ENCODE peak calls at places on chromosomes 5 and 9, in four cellular contexts. F, W, S and N are unnamed samples. For H3K4me1, the result is how much of the 10 kb centered on the place peaks cover.

GRCh38 chr9:115118471-115119156 is 657 bp upstream of the TNC start:
- DNase-seq in S (peak), W (peak), F (peak), N (peak)

GRCh38 chr9:77161191-77161590 is 16.1 kb upstream of the VPS13A start:
- DNase-seq in F (no peak), S (no peak), W (no peak), N (no peak)

GRCh38 chr5:138701678-138702077 is 51.5 kb upstream of the CTNNA1 start:
- DNase-seq in S (no peak), W (no peak), F (no peak), N (no peak)

GRCh38 chr5:87605663-87606062 is 192.9 kb upstream of the CCNH start:
- DNase-seq in S (no peak), F (no peak), W (no peak), N (no peak)

GRCh38 chr9:107973451-107973850 is 483.9 kb upstream of the KLF4 start:
- DNase-seq in W (no peak), S (no peak), F (no peak), N (no peak)

GRCh38 chr5:140322751-140323731 is 20.1 kb upstream of the PFDN1 start:
- DNase-seq in W (peak), F (peak), S (peak), N (no peak)

GRCh38 chr5:145743396-145744061 is 91.6 kb downstream of the PRELID2 start:
- DNase-seq in S (no peak), F (no peak), W (no peak), N (no peak)

GRCh38 chr5:95725937-95726810 is 5.0 kb upstream of the RHOBTB3 start:
- DNase-seq in F (no peak), W (no peak), S (no peak), N (no peak)

GRCh38 chr9:134552349-134552990 is 89.1 kb upstream of the COL5A1 start:
- DNase-seq in F (no peak), W (no peak), S (no peak), N (peak)

GRCh38 chr5:64144429-64145215 is 21.0 kb upstream of the RNF180 start:
- DNase-seq in W (no peak), S (no peak), F (peak), N (no peak)

GRCh38 chr9:99369327-99369722 is 147.2 kb downstream of the SEC61B start:
- DNase-seq in F (no peak), S (no peak), W (no peak), N (no peak)

GRCh38 chr9:95505676-95506437 is 10.9 kb downstream of the PTCH1 start:
- DNase-seq in W (peak), F (no peak), S (peak), N (peak)

GRCh38 chr5:74355041-74355440 is 285.5 kb downstream of the ENC1 start:
- DNase-seq in W (no peak), S (no peak), F (no peak), N (no peak)

GRCh38 chr5:54905942-54906537 is 79.4 kb downstream of the ESM1 start:
- DNase-seq in S (peak), F (no peak), W (peak), N (no peak)

GRCh38 chr9:24712190-24712589 is 166.5 kb upstream of the IZUMO3 start:
- DNase-seq in S (no peak), W (no peak), F (no peak), N (no peak)

GRCh38 chr5:39599721-39600431 is 175.1 kb upstream of the DAB2 start:
- DNase-seq in W (no peak), F (peak), S (no peak), N (no peak)

GRCh38 chr5:147417133-147417813 is 92.6 kb downstream of the DPYSL3 start:
- DNase-seq in F (no peak), S (peak), W (peak), N (peak)

GRCh38 chr9:123065191-123065590 is 31.7 kb downstream of the GPR21 start:
- DNase-seq in S (no peak), F (no peak), W (no peak), N (no peak)

GRCh38 chr9:91211919-91212318 is 149.8 kb downstream of the AUH start:
- DNase-seq in F (no peak), W (no peak), S (peak), N (no peak)

GRCh38 chr5:167639761-167640160 is 651.7 kb upstream of the WWC1 start:
- DNase-seq in S (no peak), W (no peak), F (no peak), N (no peak)

GRCh38 chr5:157080291-157080690 is 21.4 kb upstream of the HAVCR1 start:
- DNase-seq in W (no peak), F (no peak), S (no peak), N (no peak)

GRCh38 chr5:176744584-176744965 is 65.8 kb upstream of the UNC5A start:
- DNase-seq in S (no peak), F (no peak), W (no peak), N (no peak)

GRCh38 chr5:141349917-141350619 is at the start of gene PCDHGB1:
- DNase-seq in F (no peak), W (no peak), S (peak), N (no peak)

GRCh38 chr5:149289307-149289706 is 17.6 kb downstream of the AFAP1L1 start:
- DNase-seq in W (no peak), S (no peak), F (no peak), N (no peak)
- H3K4me1 ChIP-seq in W (under half), S (under half), F (under half), N (under half)

GRCh38 chr9:37623267-37623666 is 27.5 kb upstream of the FRMPD1 start:
- DNase-seq in S (no peak), F (no peak), W (no peak), N (no peak)
- TF ChIP-seq CTCF in S (no peak), F (no peak), W (no peak), N (no peak)

DNA sequence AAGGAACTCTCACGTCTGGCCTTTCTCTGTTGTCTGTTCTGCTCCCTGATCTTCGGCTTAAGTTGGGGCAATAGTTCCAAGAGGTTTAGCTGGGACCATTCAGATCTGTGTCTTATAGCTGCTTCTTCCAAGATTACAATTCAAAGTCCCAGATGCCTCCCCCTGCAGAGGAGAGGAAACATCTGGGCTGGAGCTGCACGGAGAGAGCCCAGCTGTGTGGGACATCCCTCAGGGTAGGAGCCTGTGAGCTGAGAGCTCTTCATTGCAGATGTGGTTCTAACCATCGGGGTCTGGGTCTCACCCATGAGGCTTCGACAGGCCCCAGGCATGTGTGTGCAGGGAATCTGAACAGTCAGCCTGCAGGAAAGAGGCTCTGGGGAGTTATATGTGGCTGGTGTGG is 9.0 kb upstream of the PHF19 start:
- DNase-seq in F (no peak), W (no peak), S (no peak), N (no peak)
- H3K4me1 ChIP-seq in F (under half), W (under half), S (under half), N (under half)

DNA sequence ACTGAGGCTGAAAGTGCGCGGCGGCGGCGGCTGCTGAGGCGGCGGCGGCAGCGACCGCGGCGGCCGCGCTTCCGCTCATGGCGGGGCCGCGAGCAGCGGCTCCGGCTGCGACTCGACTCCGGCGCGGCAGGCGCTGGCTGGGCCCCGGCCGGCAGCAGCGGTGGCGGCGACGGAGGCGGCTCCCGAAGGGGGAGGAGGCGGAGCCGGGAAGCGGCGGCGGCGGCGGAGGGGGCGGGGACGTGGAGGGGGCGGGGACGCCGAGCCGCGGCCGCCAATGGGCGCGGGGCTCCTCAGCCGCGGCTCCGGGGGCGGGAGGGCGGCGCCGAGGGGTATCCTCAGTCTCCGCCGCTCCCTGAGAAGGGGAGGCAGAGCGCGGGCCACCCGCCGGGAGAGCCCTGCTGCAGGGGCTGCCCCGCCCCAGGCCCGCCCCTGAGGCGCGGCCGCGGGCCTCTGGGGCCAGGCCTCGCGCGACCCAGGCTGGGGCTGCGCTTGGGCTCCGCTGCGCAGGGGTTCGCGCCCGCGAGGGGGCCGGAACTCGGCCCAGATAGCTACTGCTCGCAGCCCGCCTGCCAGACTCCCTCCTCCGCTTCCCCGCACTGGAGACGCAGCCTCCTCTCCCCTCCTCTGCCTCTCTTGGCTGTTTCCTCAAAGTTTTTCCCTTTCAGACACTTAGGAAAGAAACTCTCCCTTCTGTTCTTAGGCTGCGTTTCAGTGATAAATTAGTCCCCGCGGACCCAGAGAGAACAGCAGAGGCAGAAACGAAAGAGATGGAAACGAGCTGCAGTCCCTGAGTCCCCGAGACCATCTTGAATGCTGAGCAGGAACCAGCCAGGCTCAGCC is 85.0 kb upstream of the MELK start:
- DNase-seq in F (peak), S (peak), W (peak), N (peak)
- TF ChIP-seq CTCF in F (peak), S (peak), W (peak), N (peak)

GRCh38 chr5:132488590-132488989 is 2.0 kb downstream of the IRF1 start:
- DNase-seq in W (no peak), S (no peak), F (no peak), N (no peak)

GRCh38 chr5:132487841-132488555 is 2.6 kb downstream of the IRF1 start:
- DNase-seq in W (no peak), S (no peak), F (no peak), N (peak)

GRCh38 chr5:132489871-132490483 is 596 bp downstream of the IRF1 start:
- DNase-seq in F (no peak), S (peak), W (no peak), N (peak)

GRCh38 chr5:132490484-132491367 is at the start of gene IRF1:
- DNase-seq in W (peak), S (peak), F (peak), N (peak)

GRCh38 chr5:132489051-132489770 is 1.4 kb downstream of the IRF1 start:
- DNase-seq in F (no peak), S (no peak), W (no peak), N (peak)
- H3K4me1 ChIP-seq in F (under half), S (under half), W (under half), N (under half)

DNA sequence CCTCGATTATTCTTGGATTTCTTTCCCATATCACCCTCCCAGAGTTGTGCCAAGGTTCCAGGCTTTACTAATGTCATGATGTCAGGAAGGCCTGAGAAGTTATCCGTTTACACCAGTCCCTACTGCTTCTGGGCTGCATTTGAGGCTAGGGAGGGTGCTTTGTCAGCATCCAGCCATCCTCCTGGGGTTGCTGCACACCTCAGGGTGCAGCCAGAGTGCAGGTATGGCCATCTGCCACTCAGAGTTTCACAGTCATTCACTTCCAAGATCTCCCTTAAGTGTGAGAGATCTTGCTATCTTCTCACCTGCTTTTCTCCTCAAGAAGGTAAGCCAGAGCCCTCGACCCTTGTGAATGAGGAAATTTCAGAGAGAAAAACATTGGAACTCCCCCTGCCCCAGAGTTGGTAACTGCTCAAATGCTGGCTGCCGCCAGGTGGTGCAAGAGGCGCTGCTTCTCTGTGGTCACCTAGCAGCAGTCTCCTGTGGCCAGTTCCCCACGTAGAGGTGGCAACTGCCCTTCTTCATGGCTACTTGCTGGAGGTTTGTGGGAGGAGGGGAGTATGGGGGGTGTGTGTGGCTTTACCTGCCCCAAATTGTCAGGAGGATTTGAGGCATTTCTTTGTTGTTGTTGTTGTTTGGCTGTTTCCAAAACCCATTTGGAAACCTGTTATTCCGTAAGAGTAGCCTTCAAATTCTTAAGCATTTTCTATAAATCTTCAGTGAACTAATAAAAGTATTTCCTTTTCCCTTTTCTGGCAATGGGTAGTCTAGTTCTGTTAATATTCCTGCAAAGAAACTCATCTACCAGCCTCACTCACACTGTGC is 259.6 kb upstream of the DMRT1 start:
- DNase-seq in W (no peak), F (no peak), S (peak), N (no peak)
- TF ChIP-seq CTCF in W (no peak), F (peak), S (peak), N (peak)